ENCODE peak calls at places on chromosome 19, in seven cellular contexts. One of them, this sample, is unnamed.

GRCh38 chr19:32743447-32743846 is 23.9 kb downstream of the TDRD12 start:
- DNase-seq in pancreas: no peak
- DNase-seq in OCI-LY7: no peak
- DNase-seq in iPS DF 6.9: no peak
- DNase-seq in adipocyte: no peak
- DNase-seq in left ventricle myocardium inferior: no peak
- DNase-seq in fibroblast of lung: no peak
- DNase-seq in this sample: no peak

GRCh38 chr19:55369651-55370304 is 485 bp downstream of the IL11 start:
- DNase-seq in adipocyte: peak; percentile 83
- DNase-seq in iPS DF 6.9: no peak
- DNase-seq in left ventricle myocardium inferior: no peak
- DNase-seq in OCI-LY7: no peak
- DNase-seq in fibroblast of lung: peak; percentile 58
- DNase-seq in pancreas: no peak
- DNase-seq in this sample: peak; percentile 47

GRCh38 chr19:48724796-48725753 is 5.5 kb upstream of the MAMSTR start:
- DNase-seq in OCI-LY7: peak; percentile 85
- DNase-seq in pancreas: no peak
- DNase-seq in fibroblast of lung: peak; percentile 93
- DNase-seq in iPS DF 6.9: no peak
- DNase-seq in left ventricle myocardium inferior: peak; percentile 52
- DNase-seq in adipocyte: peak; percentile 65
- DNase-seq in this sample: peak; percentile 66

GRCh38 chr19:18229474-18229873 is 3.2 kb upstream of the PDE4C start:
- DNase-seq in OCI-LY7: no peak
- DNase-seq in pancreas: no peak
- DNase-seq in iPS DF 6.9: no peak
- DNase-seq in left ventricle myocardium inferior: no peak
- DNase-seq in adipocyte: no peak
- DNase-seq in fibroblast of lung: no peak
- DNase-seq in this sample: no peak

GRCh38 chr19:38883286-38883685 is 5.2 kb upstream of the RINL start:
- DNase-seq in iPS DF 6.9: no peak
- DNase-seq in adipocyte: no peak
- DNase-seq in OCI-LY7: no peak
- DNase-seq in pancreas: no peak
- DNase-seq in fibroblast of lung: no peak
- DNase-seq in left ventricle myocardium inferior: no peak
- DNase-seq in this sample: no peak

GRCh38 chr19:7395360-7395781 is 46.6 kb downstream of the ARHGEF18 start:
- DNase-seq in fibroblast of lung: no peak
- DNase-seq in adipocyte: peak; percentile 44
- DNase-seq in OCI-LY7: no peak
- DNase-seq in iPS DF 6.9: no peak
- DNase-seq in pancreas: no peak
- DNase-seq in left ventricle myocardium inferior: no peak
- DNase-seq in this sample: no peak

GRCh38 chr19:1863638-1864479 is 480 bp upstream of the KLF16 start:
- DNase-seq in left ventricle myocardium inferior: peak; percentile 91
- DNase-seq in pancreas: peak; percentile 84
- DNase-seq in fibroblast of lung: peak; percentile 92
- DNase-seq in OCI-LY7: peak; percentile 97
- DNase-seq in adipocyte: peak; percentile 97
- DNase-seq in iPS DF 6.9: no peak
- DNase-seq in this sample: peak; percentile 95

GRCh38 chr19:1161716-1162115 is 12.4 kb downstream of the SBNO2 start:
- DNase-seq in left ventricle myocardium inferior: no peak
- DNase-seq in pancreas: no peak
- DNase-seq in OCI-LY7: no peak
- DNase-seq in iPS DF 6.9: no peak
- DNase-seq in fibroblast of lung: no peak
- DNase-seq in adipocyte: no peak
- DNase-seq in this sample: no peak

GRCh38 chr19:7417671-7418324 is 69.1 kb downstream of the ARHGEF18 start:
- DNase-seq in OCI-LY7: no peak
- DNase-seq in left ventricle myocardium inferior: no peak
- DNase-seq in adipocyte: peak; percentile 25
- DNase-seq in fibroblast of lung: no peak
- DNase-seq in pancreas: no peak
- DNase-seq in iPS DF 6.9: no peak
- DNase-seq in this sample: no peak

GRCh38 chr19:43596842-43597461 is 557 bp downstream of the ZNF576 start:
- DNase-seq in left ventricle myocardium inferior: no peak
- DNase-seq in OCI-LY7: peak; percentile 27
- DNase-seq in pancreas: no peak
- DNase-seq in adipocyte: peak; percentile 14
- DNase-seq in iPS DF 6.9: no peak
- DNase-seq in fibroblast of lung: no peak
- DNase-seq in this sample: no peak

GRCh38 chr19:2549701-2550191 is 73.8 kb downstream of the GADD45B start:
- DNase-seq in pancreas: no peak
- DNase-seq in iPS DF 6.9: no peak
- DNase-seq in OCI-LY7: no peak
- DNase-seq in left ventricle myocardium inferior: peak; percentile 80
- DNase-seq in fibroblast of lung: peak; percentile 93
- DNase-seq in adipocyte: peak; percentile 38
- DNase-seq in this sample: peak; percentile 95

GRCh38 chr19:32875428-32875827 is 5.9 kb upstream of the SLC7A9 start:
- DNase-seq in left ventricle myocardium inferior: no peak
- DNase-seq in fibroblast of lung: no peak
- DNase-seq in iPS DF 6.9: no peak
- DNase-seq in OCI-LY7: no peak
- DNase-seq in adipocyte: no peak
- DNase-seq in pancreas: no peak
- DNase-seq in this sample: no peak

GRCh38 chr19:49849433-49850220 is 1.3 kb upstream of the PTOV1 start:
- DNase-seq in adipocyte: no peak
- DNase-seq in left ventricle myocardium inferior: no peak
- DNase-seq in fibroblast of lung: no peak
- DNase-seq in OCI-LY7: no peak
- DNase-seq in iPS DF 6.9: no peak
- DNase-seq in pancreas: no peak
- DNase-seq in this sample: no peak

GRCh38 chr19:38958301-38958700 is 17.2 kb downstream of the FBXO17 start:
- DNase-seq in adipocyte: no peak
- DNase-seq in fibroblast of lung: no peak
- DNase-seq in iPS DF 6.9: no peak
- DNase-seq in left ventricle myocardium inferior: no peak
- DNase-seq in OCI-LY7: no peak
- DNase-seq in pancreas: no peak
- DNase-seq in this sample: no peak

GRCh38 chr19:17429661-17430101 is 9.8 kb downstream of the MVB12A start:
- DNase-seq in pancreas: no peak
- DNase-seq in iPS DF 6.9: no peak
- DNase-seq in adipocyte: no peak
- DNase-seq in left ventricle myocardium inferior: no peak
- DNase-seq in OCI-LY7: no peak
- DNase-seq in fibroblast of lung: no peak
- DNase-seq in this sample: no peak

GRCh38 chr19:328025-328505 is 16.5 kb downstream of the MIER2 start:
- DNase-seq in adipocyte: no peak
- DNase-seq in pancreas: no peak
- DNase-seq in left ventricle myocardium inferior: no peak
- DNase-seq in iPS DF 6.9: no peak
- DNase-seq in OCI-LY7: peak; percentile 40
- DNase-seq in fibroblast of lung: no peak
- DNase-seq in this sample: no peak

GRCh38 chr19:49878744-49879070 is 1.2 kb downstream of the TBC1D17 start:
- DNase-seq in iPS DF 6.9: no peak
- DNase-seq in adipocyte: no peak
- DNase-seq in left ventricle myocardium inferior: no peak
- DNase-seq in pancreas: peak; percentile 33
- DNase-seq in fibroblast of lung: no peak
- DNase-seq in OCI-LY7: no peak
- DNase-seq in this sample: no peak

GRCh38 chr19:58277748-58278147 is 1.0 kb upstream of the ZNF8 start:
- DNase-seq in OCI-LY7: no peak
- DNase-seq in adipocyte: no peak
- DNase-seq in fibroblast of lung: peak; percentile 4
- DNase-seq in pancreas: no peak
- DNase-seq in left ventricle myocardium inferior: no peak
- DNase-seq in iPS DF 6.9: no peak
- DNase-seq in this sample: peak; percentile 34

GRCh38 chr19:58279042-58279924 is 528 bp downstream of the ZNF8 start:
- DNase-seq in fibroblast of lung: peak; percentile 66
- DNase-seq in OCI-LY7: peak; percentile 35
- DNase-seq in left ventricle myocardium inferior: peak; percentile 84
- DNase-seq in iPS DF 6.9: peak; percentile 29
- DNase-seq in adipocyte: peak; percentile 78
- DNase-seq in pancreas: peak; percentile 65
- DNase-seq in this sample: peak; percentile 91

GRCh38 chr19:58277197-58277596 is 1.6 kb upstream of the ZNF8 start:
- DNase-seq in adipocyte: no peak
- DNase-seq in pancreas: no peak
- DNase-seq in OCI-LY7: no peak
- DNase-seq in left ventricle myocardium inferior: no peak
- DNase-seq in iPS DF 6.9: no peak
- DNase-seq in fibroblast of lung: no peak
- DNase-seq in this sample: peak; percentile 49

GRCh38 chr19:58279925-58280316 is 1.2 kb downstream of the ZNF8 start:
- DNase-seq in pancreas: no peak
- DNase-seq in adipocyte: no peak
- DNase-seq in left ventricle myocardium inferior: no peak
- DNase-seq in iPS DF 6.9: no peak
- DNase-seq in OCI-LY7: no peak
- DNase-seq in fibroblast of lung: no peak
- DNase-seq in this sample: no peak

DNA sequence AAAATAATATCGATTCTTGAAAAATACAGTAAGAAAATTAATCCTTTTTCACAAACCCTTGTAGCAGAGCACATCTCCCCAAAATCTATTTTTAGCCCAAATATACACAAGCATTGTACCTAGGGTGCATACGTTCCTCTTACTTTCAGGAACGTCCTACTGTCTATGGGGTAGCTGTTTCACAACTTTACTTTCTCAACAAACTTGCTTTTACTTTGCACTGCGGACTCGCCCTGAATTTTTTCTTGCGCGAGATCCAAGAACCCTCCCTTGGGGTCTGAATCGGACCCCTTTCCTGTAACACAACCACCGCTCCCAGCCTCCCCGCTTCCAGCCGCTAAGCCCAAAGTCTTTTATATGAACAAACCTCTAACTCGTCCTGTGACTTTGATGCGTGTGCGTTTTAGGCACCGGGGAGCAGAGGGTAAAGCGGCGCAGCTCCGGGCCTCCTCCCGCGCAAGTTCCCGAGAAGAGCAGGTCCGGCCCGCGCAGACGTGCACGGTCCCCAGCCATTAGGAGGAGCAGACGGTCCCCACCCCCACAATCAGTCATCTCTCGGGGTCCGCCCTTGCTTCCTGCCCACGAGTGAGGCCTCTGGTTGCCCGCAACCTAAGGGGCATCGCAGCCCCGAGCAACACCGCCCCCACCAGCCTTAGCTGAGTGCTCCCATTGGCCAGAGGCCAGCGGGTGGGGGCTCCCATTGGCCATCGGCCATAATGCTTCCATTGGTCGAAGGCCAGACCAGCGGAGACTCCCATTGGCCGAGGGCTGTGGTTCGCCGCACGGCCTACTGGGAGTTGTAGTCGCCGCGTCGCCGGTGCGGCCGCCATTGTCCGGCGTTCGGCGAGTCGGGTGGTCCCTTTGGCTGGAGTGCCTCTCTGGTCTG is at the start of gene ZNF8:
- DNase-seq in left ventricle myocardium inferior: peak; percentile 97
- DNase-seq in OCI-LY7: peak; percentile 99
- DNase-seq in fibroblast of lung: peak; percentile 98
- DNase-seq in iPS DF 6.9: peak; percentile 95
- DNase-seq in pancreas: peak; percentile 94
- DNase-seq in adipocyte: peak; percentile 99
- DNase-seq in this sample: peak; percentile 99
- H3K9me3 ChIP-seq in left ventricle myocardium inferior: peaks cover 38% of the 10 kb centered on the region
- H3K9me3 ChIP-seq in OCI-LY7: peaks cover 16% of the 10 kb centered on the region
- H3K9me3 ChIP-seq in fibroblast of lung: no peaks in the 10 kb centered on the region
- H3K9me3 ChIP-seq in iPS DF 6.9: no peaks in the 10 kb centered on the region
- H3K9me3 ChIP-seq in pancreas: no peaks in the 10 kb centered on the region
- H3K9me3 ChIP-seq in adipocyte: peaks cover 25% of the 10 kb centered on the region
- H3K9me3 ChIP-seq in this sample: peaks cover 2% of the 10 kb centered on the region

GRCh38 chr19:11833541-11833940 is 15.0 kb upstream of the ZNF439 start:
- DNase-seq in iPS DF 6.9: no peak
- DNase-seq in adipocyte: no peak
- DNase-seq in pancreas: no peak
- DNase-seq in left ventricle myocardium inferior: no peak
- DNase-seq in fibroblast of lung: no peak
- DNase-seq in OCI-LY7: no peak
- DNase-seq in this sample: no peak

GRCh38 chr19:11832253-11832912 is 16.1 kb upstream of the ZNF439 start:
- DNase-seq in adipocyte: no peak
- DNase-seq in pancreas: no peak
- DNase-seq in iPS DF 6.9: no peak
- DNase-seq in OCI-LY7: no peak
- DNase-seq in fibroblast of lung: no peak
- DNase-seq in left ventricle myocardium inferior: no peak
- DNase-seq in this sample: no peak
- H3K9me3 ChIP-seq in adipocyte: peaks cover 84% of the 10 kb centered on the region
- H3K9me3 ChIP-seq in pancreas: no peaks in the 10 kb centered on the region
- H3K9me3 ChIP-seq in iPS DF 6.9: peaks cover 2% of the 10 kb centered on the region
- H3K9me3 ChIP-seq in OCI-LY7: peaks cover 4% of the 10 kb centered on the region
- H3K9me3 ChIP-seq in fibroblast of lung: peaks cover 9% of the 10 kb centered on the region
- H3K9me3 ChIP-seq in left ventricle myocardium inferior: peaks cover 93% of the 10 kb centered on the region
- H3K9me3 ChIP-seq in this sample: peaks cover 17% of the 10 kb centered on the region

GRCh38 chr19:52102782-52103181 is 7.2 kb upstream of the ZNF841 start:
- DNase-seq in adipocyte: no peak
- DNase-seq in pancreas: no peak
- DNase-seq in iPS DF 6.9: no peak
- DNase-seq in fibroblast of lung: no peak
- DNase-seq in OCI-LY7: no peak
- DNase-seq in left ventricle myocardium inferior: no peak
- DNase-seq in this sample: no peak
- H3K9me3 ChIP-seq in adipocyte: peaks cover 72% of the 10 kb centered on the region
- H3K9me3 ChIP-seq in pancreas: no peaks in the 10 kb centered on the region
- H3K9me3 ChIP-seq in iPS DF 6.9: peaks cover 3% of the 10 kb centered on the region
- H3K9me3 ChIP-seq in fibroblast of lung: no peaks in the 10 kb centered on the region
- H3K9me3 ChIP-seq in OCI-LY7: peaks cover 5% of the 10 kb centered on the region
- H3K9me3 ChIP-seq in left ventricle myocardium inferior: peaks cover 81% of the 10 kb centered on the region
- H3K9me3 ChIP-seq in this sample: peaks cover 4% of the 10 kb centered on the region

DNA sequence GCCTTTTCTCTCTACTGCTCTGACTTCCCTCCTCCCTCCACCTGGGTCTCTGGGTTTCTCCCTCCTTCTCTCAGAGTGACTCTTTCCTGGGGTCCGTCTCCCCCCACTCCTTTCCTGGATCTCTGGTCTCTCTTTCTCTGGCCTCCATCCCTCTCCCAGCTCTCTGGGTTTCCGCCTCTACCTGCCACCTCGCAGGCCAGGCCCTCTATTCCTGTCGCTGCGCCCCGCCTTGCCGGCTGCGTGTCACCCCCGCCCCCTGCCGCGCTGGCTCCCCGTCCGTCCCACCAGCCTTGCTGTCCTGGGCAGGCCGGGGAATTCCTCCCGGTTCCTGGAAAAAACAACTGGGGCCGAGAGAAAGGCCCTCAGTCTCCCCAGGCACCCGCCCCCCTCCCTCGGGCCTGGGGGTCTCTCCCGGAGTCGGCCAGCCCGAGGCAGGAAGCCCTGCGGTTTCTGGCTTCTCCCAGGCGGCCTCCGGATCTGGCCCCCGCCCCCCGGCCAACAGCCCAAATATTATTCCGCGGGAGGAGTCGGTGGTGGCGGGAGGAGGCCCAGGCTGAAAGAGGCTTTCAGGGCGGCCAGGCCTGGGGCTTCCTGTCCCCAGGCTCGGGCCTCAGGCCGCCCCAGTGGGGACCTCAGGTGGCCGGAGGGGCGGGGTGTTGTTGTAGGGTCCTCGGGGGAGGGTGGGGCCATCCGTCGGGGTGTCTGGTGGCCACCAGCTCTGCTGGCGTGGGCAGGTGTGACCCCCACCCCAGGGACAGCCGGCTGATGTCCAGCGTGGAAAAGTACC is 9.3 kb downstream of the IRF2BP1 start:
- DNase-seq in fibroblast of lung: peak; percentile 22
- DNase-seq in adipocyte: peak; percentile 27
- DNase-seq in left ventricle myocardium inferior: peak; percentile 41
- DNase-seq in OCI-LY7: no peak
- DNase-seq in iPS DF 6.9: no peak
- DNase-seq in pancreas: peak; percentile 78
- DNase-seq in this sample: peak; percentile 63
- H3K9me3 ChIP-seq in fibroblast of lung: no peaks in the 10 kb centered on the region
- H3K9me3 ChIP-seq in adipocyte: no peaks in the 10 kb centered on the region
- H3K9me3 ChIP-seq in left ventricle myocardium inferior: no peaks in the 10 kb centered on the region
- H3K9me3 ChIP-seq in OCI-LY7: no peaks in the 10 kb centered on the region
- H3K9me3 ChIP-seq in iPS DF 6.9: no peaks in the 10 kb centered on the region
- H3K9me3 ChIP-seq in pancreas: no peaks in the 10 kb centered on the region
- H3K9me3 ChIP-seq in this sample: no peaks in the 10 kb centered on the region